ENCODE peak calls at places on chromosome 16, in five cellular contexts. Z is HFF-Myc, Y is prostate gland, O is tibial artery, D is fibroblast of lung. H is an unnamed sample.

GRCh38 chr16:87570938-87571867 is 31.1 kb upstream of the JPH3 start:
- DNase-seq in Z (no peak), Y (peak), O (peak), D (peak), H (no peak)

GRCh38 chr16:75065149-75065807 is 51.3 kb downstream of the LDHD start:
- DNase-seq in Z (no peak), Y (peak), O (no peak), D (no peak), H (no peak)

GRCh38 chr16:684067-684794 is at the start of gene JMJD8:
- DNase-seq in Z (peak), Y (peak), O (peak), D (peak), H (peak)

GRCh38 chr16:68367034-68367433 is 56.2 kb downstream of the PRMT7 start:
- DNase-seq in Z (no peak), Y (no peak), O (no peak), D (no peak), H (no peak)

GRCh38 chr16:67429799-67430503 is 970 bp upstream of the HSD11B2 start:
- DNase-seq in Z (no peak), Y (no peak), O (no peak), D (no peak), H (no peak)

GRCh38 chr16:46658925-46659324 is 30.1 kb downstream of the VPS35 start:
- DNase-seq in Z (no peak), Y (no peak), O (peak), D (no peak), H (no peak)

GRCh38 chr16:66574081-66574480 is 5.2 kb upstream of the CMTM2 start:
- DNase-seq in Z (no peak), Y (no peak), O (no peak), D (peak), H (no peak)

GRCh38 chr16:20348365-20349185 is 3.9 kb downstream of the UMOD start:
- DNase-seq in Z (no peak), Y (peak), O (no peak), D (no peak), H (no peak)

GRCh38 chr16:75063549-75064082 is 53.0 kb downstream of the LDHD start:
- DNase-seq in Z (no peak), Y (no peak), O (no peak), D (no peak), H (no peak)

GRCh38 chr16:57675752-57676623 is 7.9 kb downstream of the ADGRG3 start:
- DNase-seq in Z (no peak), Y (no peak), O (no peak), D (no peak), H (no peak)

GRCh38 chr16:24984903-24985675 is 30.1 kb downstream of the ARHGAP17 start:
- DNase-seq in Z (no peak), Y (no peak), O (no peak), D (no peak), H (no peak)

GRCh38 chr16:4882261-4882632 is 35.0 kb downstream of the UBN1 start:
- DNase-seq in Z (no peak), Y (no peak), O (no peak), D (no peak), H (no peak)

GRCh38 chr16:28623172-28623711 is 13.4 kb upstream of the SULT1A1 start:
- DNase-seq in Z (no peak), Y (no peak), O (no peak), D (peak), H (no peak)

GRCh38 chr16:5036228-5037156 is 2.8 kb upstream of the NAGPA start:
- DNase-seq in Z (no peak), Y (no peak), O (no peak), D (peak), H (no peak)

GRCh38 chr16:53852678-53853077 is 148.7 kb downstream of the FTO start:
- DNase-seq in Z (no peak), Y (no peak), O (no peak), D (no peak), H (no peak)

GRCh38 chr16:57658878-57659674 is 9.0 kb upstream of the ADGRG3 start:
- DNase-seq in Z (no peak), Y (no peak), O (no peak), D (no peak), H (no peak)

GRCh38 chr16:28186752-28187151 is 25.0 kb downstream of the XPO6 start:
- DNase-seq in Z (no peak), Y (no peak), O (no peak), D (peak), H (no peak)

GRCh38 chr16:89711601-89712475 is 8.9 kb downstream of the VPS9D1 start:
- DNase-seq in Z (no peak), Y (peak), O (no peak), D (peak), H (no peak)

GRCh38 chr16:11253009-11253994 is 2.7 kb downstream of the SOCS1 start:
- DNase-seq in Z (no peak), Y (no peak), O (no peak), D (peak), H (no peak)

GRCh38 chr16:80627108-80627507 is 86.3 kb downstream of the DYNLRB2 start:
- DNase-seq in Z (no peak), Y (no peak), O (no peak), D (no peak), H (no peak)

GRCh38 chr16:89945654-89946053 is 2.9 kb upstream of the DEF8 start:
- DNase-seq in Z (no peak), Y (peak), O (no peak), D (no peak), H (no peak)

GRCh38 chr16:85037050-85037410 is 9.4 kb downstream of the KIAA0513 start:
- DNase-seq in Z (peak), Y (no peak), O (no peak), D (peak), H (peak)

GRCh38 chr16:88759245-88759975 is 25.6 kb downstream of the PIEZO1 start:
- DNase-seq in Z (no peak), Y (peak), O (no peak), D (peak), H (no peak)

GRCh38 chr16:10122546-10122945 is 59.7 kb downstream of the GRIN2A start:
- DNase-seq in Z (no peak), Y (no peak), O (no peak), D (peak), H (no peak)

GRCh38 chr16:76277099-76278030 is at the start of gene CNTNAP4:
- DNase-seq in Z (no peak), Y (no peak), O (peak), D (no peak), H (peak)

GRCh38 chr16:75152635-75153034 is 4.3 kb downstream of the ZFP1 start:
- DNase-seq in Z (no peak), Y (no peak), O (no peak), D (no peak), H (no peak)

GRCh38 chr16:1713933-1714332 is 7.9 kb downstream of the MAPK8IP3 start:
- DNase-seq in Z (no peak), Y (no peak), O (no peak), D (no peak), H (no peak)
- H3K4me3 ChIP-seq in Z (no peak), Y (no peak), O (no peak), D (no peak), H (no peak)

DNA sequence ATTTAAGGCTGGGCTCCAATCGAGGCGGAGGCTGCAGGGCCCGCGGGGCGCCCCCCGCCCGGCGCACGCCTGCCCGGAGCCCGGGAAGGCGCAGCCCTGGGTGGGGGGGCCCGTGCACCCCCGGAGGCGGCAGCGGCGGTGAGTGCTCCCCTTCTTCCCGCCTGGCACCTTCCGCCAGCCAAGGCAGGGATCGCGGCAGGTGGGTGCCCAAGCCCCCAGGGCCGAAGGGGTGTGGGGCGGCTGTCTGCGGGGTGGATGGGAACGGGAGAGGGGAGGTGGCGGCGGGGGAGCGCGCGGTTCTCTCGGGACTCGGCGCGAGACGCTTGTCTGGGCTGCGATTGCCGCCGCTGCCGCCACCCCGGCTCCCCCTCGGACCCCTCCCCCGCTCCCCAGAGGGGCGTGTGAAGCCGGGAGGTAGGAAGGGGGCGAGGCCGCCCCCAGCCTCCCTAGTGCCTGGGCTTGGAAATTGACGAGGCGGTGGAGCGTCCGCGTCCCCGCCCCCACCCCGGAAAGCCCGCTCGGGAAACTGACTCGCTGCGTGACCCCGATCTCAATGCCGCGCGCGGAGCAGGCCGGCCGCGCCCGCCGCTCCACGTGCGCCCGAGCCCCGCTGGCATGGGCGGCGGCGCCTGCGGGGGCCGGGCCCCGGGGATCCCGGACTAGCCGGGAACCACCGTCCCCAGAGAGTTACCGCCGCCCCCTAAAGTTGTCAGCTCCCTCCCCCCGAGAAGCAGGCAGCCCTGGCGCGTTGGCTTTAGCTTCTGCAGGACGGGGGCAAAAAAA is 231.5 kb downstream of the MRTFB start:
- DNase-seq in Z (no peak), Y (no peak), O (no peak), D (peak), H (peak)
- TF ChIP-seq CTCF in Z (no peak), Y (no peak), O (no peak), D (no peak), H (no peak)

DNA sequence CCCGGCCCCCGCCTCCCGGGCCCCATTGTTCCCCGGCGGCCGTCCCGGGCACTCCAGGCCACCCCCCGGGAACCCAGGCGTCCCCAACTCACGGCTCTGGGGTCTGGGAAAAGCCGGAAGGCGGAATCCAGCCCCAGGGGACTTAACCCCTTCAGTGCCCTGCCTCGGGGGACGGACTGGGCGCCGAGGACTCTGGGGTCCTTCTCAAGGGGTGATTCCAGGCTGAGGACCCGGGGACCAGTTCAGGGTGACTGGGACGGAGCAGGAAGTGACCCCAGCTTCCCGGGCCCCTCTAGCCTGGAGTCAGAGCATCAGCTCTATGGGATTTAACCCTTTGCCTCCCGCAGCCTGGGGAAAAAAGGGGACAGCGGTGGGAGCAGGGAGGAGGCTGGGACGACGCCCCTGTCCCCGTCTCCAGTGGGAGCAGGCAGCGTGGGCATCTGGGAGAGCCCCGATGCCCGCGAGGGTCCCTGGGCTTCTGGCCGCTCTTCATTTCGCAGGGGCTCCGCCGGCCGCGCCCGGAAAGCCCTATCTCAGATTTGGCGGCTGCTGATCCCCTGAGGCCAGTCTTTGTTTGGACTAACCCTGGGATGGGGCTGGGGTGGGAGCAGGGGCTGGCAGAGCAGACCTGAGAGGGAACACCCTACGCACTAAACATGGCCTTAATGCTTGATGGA is at the start of gene ZNF629:
- DNase-seq in Z (no peak), Y (peak), O (peak), D (peak), H (peak)
- H3K4me3 ChIP-seq in Z (peak), Y (peak), O (peak), D (peak), H (peak)

GRCh38 chr16:73176577-73177013 is 128.7 kb upstream of the ZFHX3 start:
- DNase-seq in Z (no peak), Y (no peak), O (no peak), D (peak), H (no peak)
- TF ChIP-seq CTCF in Z (peak), Y (peak), O (peak), D (peak), H (peak)